ENCODE peak calls at places on chromosomes 13 and 19, in five cellular contexts. K is heart right ventricle, E is choroid plexus epithelial cell, X is glutamatergic neuron, O is epithelial cell of esophagus. M is an unnamed sample.

GRCh38 chr19:47381653-47382279 is 32.7 kb downstream of the DHX34 start:
- DNase-seq in K (no peak), X (no peak), E (no peak), O (no peak), M (peak)

GRCh38 chr19:34171539-34171876 is 796 bp upstream of the LSM14A start:
- DNase-seq in K (no peak), O (peak), E (peak), X (no peak), M (peak)

GRCh38 chr13:107258599-107259187 is 690.8 kb upstream of the ARGLU1 start:
- DNase-seq in K (no peak), E (peak), O (peak), X (no peak), M (no peak)

GRCh38 chr13:33111414-33112110 is 95.3 kb downstream of the KL start:
- DNase-seq in O (no peak), E (peak), K (no peak), X (no peak), M (no peak)

GRCh38 chr19:28823338-28823961 is 389.5 kb downstream of the UQCRFS1 start:
- DNase-seq in K (no peak), X (no peak), E (no peak), O (no peak), M (no peak)

GRCh38 chr19:29552454-29553280 is 26.9 kb downstream of the VSTM2B start:
- DNase-seq in K (no peak), E (no peak), X (no peak), O (no peak), M (no peak)

GRCh38 chr19:35856546-35857149 is at the start of gene KIRREL2:
- DNase-seq in E (no peak), O (no peak), K (no peak), X (peak), M (peak)

GRCh38 chr19:35882074-35882832 is 13.9 kb downstream of the APLP1 start:
- DNase-seq in K (no peak), X (no peak), O (peak), E (peak), M (peak)

GRCh38 chr19:52099497-52100138 is 4.1 kb upstream of the ZNF841 start:
- DNase-seq in E (peak), K (no peak), O (peak), X (no peak), M (no peak)

GRCh38 chr13:65872448-65872847 is 1357.7 kb downstream of the PCDH9 start:
- DNase-seq in E (no peak), X (no peak), K (no peak), O (no peak), M (no peak)

GRCh38 chr19:19120308-19121156 is 17.7 kb downstream of the TMEM161A start:
- DNase-seq in K (peak), O (peak), E (peak), X (peak), M (no peak)

GRCh38 chr19:18660051-18660910 is 23.2 kb upstream of the CRTC1 start:
- DNase-seq in O (no peak), E (peak), X (no peak), K (peak), M (no peak)

GRCh38 chr19:7921955-7922840 is 2.1 kb downstream of the SNAPC2 start:
- DNase-seq in X (peak), K (no peak), E (no peak), O (no peak), M (no peak)

GRCh38 chr19:5778402-5778801 is 6.1 kb downstream of the PRR22 start:
- DNase-seq in X (no peak), O (no peak), K (no peak), E (no peak), M (no peak)

GRCh38 chr13:47397739-47398138 is 500.9 kb upstream of the HTR2A start:
- DNase-seq in X (no peak), O (peak), E (peak), K (no peak), M (no peak)

GRCh38 chr13:30037306-30037705 is 186.9 kb upstream of the UBL3 start:
- DNase-seq in E (no peak), X (peak), K (no peak), O (no peak), M (no peak)

DNA sequence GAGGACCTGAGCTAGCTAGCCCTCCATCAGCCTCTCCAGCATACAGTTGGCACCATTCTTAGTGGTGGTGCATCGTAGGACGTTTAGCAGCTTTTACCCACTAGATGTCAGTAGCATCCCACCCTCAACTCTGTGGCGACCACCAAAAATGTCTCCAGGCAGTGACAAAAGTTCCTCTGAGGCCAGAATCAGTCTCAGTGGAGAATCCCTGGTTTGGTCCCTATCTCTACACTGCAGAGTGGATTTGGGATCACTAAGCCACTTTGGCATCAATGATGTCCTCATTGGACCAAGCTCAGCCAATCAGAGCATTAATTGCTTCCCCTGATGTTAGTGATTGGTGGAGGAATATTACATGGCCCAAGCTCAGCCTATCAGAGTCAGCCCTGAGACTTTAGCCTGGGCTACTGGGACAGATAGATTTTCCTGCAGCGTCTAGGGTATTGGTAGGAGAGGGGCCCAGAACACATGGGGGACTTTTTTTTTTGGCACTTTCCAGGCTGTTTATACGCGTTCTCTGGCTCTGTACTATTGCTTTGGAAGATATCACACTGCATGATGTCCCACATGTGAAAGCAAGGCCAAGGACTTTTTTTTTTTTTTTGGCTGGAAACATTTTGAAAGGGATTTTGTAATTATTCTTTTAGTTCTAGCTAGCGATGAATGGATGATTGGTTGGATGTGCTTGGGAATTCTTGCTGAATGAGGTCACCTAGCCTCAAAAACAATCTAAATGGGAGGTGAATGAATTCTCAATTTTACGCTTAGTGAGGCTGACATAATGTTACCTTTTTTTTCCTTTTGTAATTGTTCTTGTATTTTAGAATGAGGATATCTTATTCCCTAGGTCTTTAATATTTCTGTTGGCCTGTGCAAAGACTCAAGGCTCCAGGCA is 7.0 kb downstream of the TMEM221 start:
- DNase-seq in O (peak), X (no peak), E (peak), K (no peak), M (peak)
- TF ChIP-seq CTCF in O (peak), X (peak), E (peak), K (peak), M (peak)

GRCh38 chr19:443005-443404 is 17.8 kb downstream of the SHC2 start:
- DNase-seq in K (no peak), O (no peak), X (no peak), E (no peak), M (no peak)
- TF ChIP-seq CTCF in K (no peak), O (no peak), X (no peak), E (no peak), M (no peak)

DNA sequence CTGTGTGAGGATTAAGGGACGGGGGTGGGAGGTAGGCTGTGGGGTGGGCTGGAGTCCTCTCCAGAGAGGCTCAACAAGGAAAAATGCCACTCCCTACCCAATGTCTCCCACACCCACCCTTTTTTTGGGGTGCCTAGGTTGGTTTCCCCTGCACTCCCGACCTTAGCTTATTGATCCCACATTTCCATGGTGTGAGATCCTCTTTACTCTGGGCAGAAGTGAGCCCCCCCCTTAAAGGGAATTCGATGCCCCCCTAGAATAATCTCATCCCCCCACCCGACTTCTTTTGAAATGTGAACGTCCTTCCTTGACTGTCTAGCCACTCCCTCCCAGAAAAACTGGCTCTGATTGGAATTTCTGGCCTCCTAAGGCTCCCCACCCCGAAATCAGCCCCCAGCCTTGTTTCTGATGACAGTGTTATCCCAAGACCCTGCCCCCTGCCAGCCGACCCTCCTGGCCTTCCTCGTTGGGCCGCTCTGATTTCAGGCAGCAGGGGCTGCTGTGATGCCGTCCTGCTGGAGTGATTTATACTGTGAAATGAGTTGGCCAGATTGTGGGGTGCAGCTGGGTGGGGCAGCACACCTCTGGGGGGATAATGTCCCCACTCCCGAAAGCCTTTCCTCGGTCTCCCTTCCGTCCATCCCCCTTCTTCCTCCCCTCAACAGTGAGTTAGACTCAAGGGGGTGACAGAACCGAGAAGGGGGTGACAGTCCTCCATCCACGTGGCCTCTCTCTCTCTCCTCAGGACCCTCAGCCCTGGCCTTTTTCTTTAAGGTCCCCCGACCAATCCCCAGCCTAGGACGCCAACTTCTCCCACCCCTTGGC is 5.8 kb downstream of the FOSB start:
- DNase-seq in E (no peak), X (no peak), K (no peak), O (no peak), M (no peak)
- TF ChIP-seq CTCF in E (no peak), X (no peak), K (no peak), O (no peak), M (no peak)

GRCh38 chr13:50123862-50124535 is 108.8 kb downstream of the KCNRG start:
- DNase-seq in E (peak), O (peak), K (peak), X (no peak), M (peak)
- TF ChIP-seq CTCF in E (no peak), O (no peak), K (no peak), X (no peak), M (peak)

GRCh38 chr19:16516381-16516780 is 20.2 kb downstream of the C19orf44 start:
- DNase-seq in K (no peak), O (no peak), E (no peak), X (no peak), M (no peak)

GRCh38 chr19:16516923-16517610 is 20.9 kb downstream of the C19orf44 start:
- DNase-seq in O (no peak), E (no peak), K (no peak), X (no peak), M (no peak)

GRCh38 chr19:16518483-16519229 is 22.5 kb downstream of the C19orf44 start:
- DNase-seq in O (no peak), X (no peak), K (no peak), E (no peak), M (no peak)

GRCh38 chr19:16518061-16518460 is 21.9 kb downstream of the C19orf44 start:
- DNase-seq in X (no peak), O (no peak), K (no peak), E (no peak), M (no peak)

DNA sequence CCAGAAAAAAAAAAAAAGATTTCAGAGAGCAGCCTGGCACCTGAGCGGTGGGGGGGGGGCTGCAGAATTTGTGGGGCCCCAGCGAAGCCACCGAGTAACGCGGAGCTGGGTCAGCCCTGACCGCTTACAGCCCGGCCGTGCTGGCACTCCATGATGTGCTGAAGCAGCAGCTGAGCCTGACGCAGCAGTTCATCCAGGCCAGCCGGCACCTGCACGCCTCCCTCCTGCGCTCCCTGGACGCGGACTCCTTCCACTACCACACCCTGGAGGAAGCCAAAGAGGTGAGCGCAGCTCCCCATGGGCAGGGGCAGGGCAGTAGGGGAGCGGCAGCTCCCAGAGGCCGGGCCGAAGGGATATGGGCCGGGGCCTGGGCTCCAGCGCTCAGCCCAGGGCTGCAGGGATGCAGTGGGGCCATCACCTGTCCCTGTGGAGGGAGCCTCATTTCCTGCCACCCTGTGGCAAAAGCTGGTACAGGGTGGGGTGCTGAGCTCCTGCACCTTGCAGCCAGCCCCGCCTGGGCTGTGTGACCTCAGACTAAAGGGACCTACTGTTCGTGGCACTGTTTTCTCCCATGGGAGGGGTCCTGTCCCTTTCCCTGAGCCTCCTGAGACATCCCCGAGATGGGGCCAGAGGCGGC is 18.3 kb downstream of the C19orf44 start:
- DNase-seq in O (no peak), E (no peak), X (no peak), K (no peak), M (no peak)
- TF ChIP-seq CTCF in O (peak), E (no peak), X (no peak), K (no peak), M (no peak)

GRCh38 chr19:17170538-17171297 is 44.4 kb upstream of the USE1 start:
- DNase-seq in E (peak), K (no peak), X (no peak), O (no peak), M (peak)

GRCh38 chr19:17178291-17178690 is 36.9 kb upstream of the USE1 start:
- DNase-seq in O (no peak), E (no peak), X (no peak), K (no peak), M (no peak)

GRCh38 chr19:17171874-17172273 is 43.3 kb upstream of the USE1 start:
- DNase-seq in O (no peak), X (no peak), E (no peak), K (no peak), M (peak)

GRCh38 chr19:17172624-17173345 is 42.4 kb upstream of the USE1 start:
- DNase-seq in X (no peak), O (no peak), K (no peak), E (no peak), M (peak)
- TF ChIP-seq CTCF in X (no peak), O (no peak), K (no peak), E (no peak), M (no peak)